ENCODE peak calls at places on chromosomes 4 and X, in nine cellular contexts. S, N, P, D, W, V, A, T and R are unnamed samples.

GRCh38 chrX:93673056-93673868 is at the start of gene NAP1L3:
- DNase-seq in S (peak; percentile 86), N (peak; percentile 37), P (peak; percentile 92), D (peak; percentile 95), W (peak; percentile 29), V (no peak), A (peak; percentile 51), T (peak; percentile 12), R (peak; percentile 39)

GRCh38 chr4:126733301-126733700 is 899.5 kb upstream of the INTU start:
- DNase-seq in S (no peak), N (no peak), P (no peak), D (no peak), W (no peak), V (no peak), A (no peak), T (no peak), R (no peak)

GRCh38 chr4:100287569-100287968 is 97.3 kb upstream of the DDIT4L start:
- DNase-seq in S (no peak), N (no peak), P (no peak), D (no peak), W (no peak), V (no peak), A (no peak), T (no peak), R (no peak)

GRCh38 chr4:41192136-41192535 is 22.2 kb downstream of the APBB2 start:
- DNase-seq in S (no peak), N (no peak), P (no peak), D (no peak), W (no peak), V (no peak), A (no peak), T (no peak), R (no peak)

GRCh38 chr4:970046-970745 is 3.2 kb downstream of the DGKQ start:
- DNase-seq in S (no peak), N (no peak), P (no peak), D (no peak), W (peak; percentile 17), V (peak; percentile 28), A (no peak), T (peak; percentile 41), R (peak; percentile 60)

GRCh38 chr4:40316782-40317635 is 18.1 kb upstream of the CHRNA9 start:
- DNase-seq in S (peak; percentile 82), N (no peak), P (peak; percentile 83), D (peak; percentile 73), W (peak; percentile 40), V (peak; percentile 87), A (peak; percentile 66), T (peak; percentile 65), R (peak; percentile 34)

GRCh38 chr4:11548529-11549176 is 120.0 kb upstream of the HS3ST1 start:
- DNase-seq in S (no peak), N (no peak), P (no peak), D (peak; percentile 41), W (no peak), V (peak; percentile 88), A (no peak), T (no peak), R (no peak)

GRCh38 chr4:152106113-152106763 is 345.4 kb upstream of the GATB start:
- DNase-seq in S (peak; percentile 53), N (peak; percentile 77), P (no peak), D (no peak), W (no peak), V (peak; percentile 26), A (peak; percentile 66), T (peak; percentile 57), R (peak; percentile 69)

GRCh38 chr4:107897823-107898222 is 33.5 kb upstream of the CYP2U1 start:
- DNase-seq in S (no peak), N (no peak), P (no peak), D (no peak), W (no peak), V (no peak), A (no peak), T (no peak), R (no peak)

GRCh38 chr4:88865051-88865450 is 167.4 kb upstream of the NAP1L5 start:
- DNase-seq in S (no peak), N (no peak), P (no peak), D (no peak), W (no peak), V (no peak), A (no peak), T (no peak), R (no peak)

GRCh38 chr4:129167640-129168260 is 71.8 kb downstream of the C4orf33 start:
- DNase-seq in S (no peak), N (no peak), P (peak; percentile 69), D (peak; percentile 51), W (no peak), V (no peak), A (no peak), T (no peak), R (no peak)

GRCh38 chr4:14446311-14446710 is 556.0 kb upstream of the CPEB2 start:
- DNase-seq in S (no peak), N (no peak), P (no peak), D (no peak), W (no peak), V (no peak), A (no peak), T (no peak), R (no peak)

GRCh38 chrX:19876962-19877361 is 10.4 kb downstream of the SH3KBP1 start:
- DNase-seq in S (no peak), N (no peak), P (no peak), D (no peak), W (no peak), V (no peak), A (no peak), T (no peak), R (no peak)

GRCh38 chrX:147376601-147377387 is 534.9 kb upstream of the FMR1 start:
- DNase-seq in S (no peak), N (no peak), P (peak; percentile 26), D (peak; percentile 17), W (no peak), V (peak; percentile 0), A (no peak), T (no peak), R (no peak)

GRCh38 chrX:31508338-31508737 is 436.5 kb upstream of the FTHL17 start:
- DNase-seq in S (no peak), N (no peak), P (no peak), D (peak; percentile 29), W (no peak), V (peak; percentile 15), A (no peak), T (peak; percentile 8), R (no peak)

GRCh38 chr4:16113741-16114140 is 29.9 kb upstream of the PROM1 start:
- DNase-seq in S (no peak), N (no peak), P (no peak), D (no peak), W (no peak), V (no peak), A (no peak), T (no peak), R (no peak)

GRCh38 chrX:18616688-18617087 is 55.2 kb downstream of the RS1 start:
- DNase-seq in S (no peak), N (no peak), P (no peak), D (no peak), W (no peak), V (peak; percentile 28), A (no peak), T (peak; percentile 11), R (no peak)

GRCh38 chr4:24736066-24736465 is 59.3 kb upstream of the SOD3 start:
- DNase-seq in S (no peak), N (no peak), P (peak; percentile 50), D (no peak), W (no peak), V (no peak), A (no peak), T (peak; percentile 17), R (peak; percentile 41)

GRCh38 chrX:115563633-115564182 is 2.7 kb downstream of the PLS3 start:
- DNase-seq in S (no peak), N (no peak), P (no peak), D (no peak), W (no peak), V (no peak), A (no peak), T (no peak), R (no peak)

GRCh38 chrX:12946406-12946805 is 28.5 kb upstream of the TMSB4X start:
- DNase-seq in S (no peak), N (no peak), P (no peak), D (no peak), W (no peak), V (no peak), A (no peak), T (no peak), R (no peak)

GRCh38 chr4:110501826-110502225 is 25.9 kb downstream of the ENPEP start:
- DNase-seq in S (no peak), N (no peak), P (no peak), D (no peak), W (no peak), V (no peak), A (no peak), T (no peak), R (no peak)

GRCh38 chr4:72295966-72296557 is 264.3 kb downstream of the NPFFR2 start:
- DNase-seq in S (no peak), N (no peak), P (no peak), D (peak; percentile 82), W (no peak), V (peak; percentile 38), A (no peak), T (no peak), R (no peak)

DNA sequence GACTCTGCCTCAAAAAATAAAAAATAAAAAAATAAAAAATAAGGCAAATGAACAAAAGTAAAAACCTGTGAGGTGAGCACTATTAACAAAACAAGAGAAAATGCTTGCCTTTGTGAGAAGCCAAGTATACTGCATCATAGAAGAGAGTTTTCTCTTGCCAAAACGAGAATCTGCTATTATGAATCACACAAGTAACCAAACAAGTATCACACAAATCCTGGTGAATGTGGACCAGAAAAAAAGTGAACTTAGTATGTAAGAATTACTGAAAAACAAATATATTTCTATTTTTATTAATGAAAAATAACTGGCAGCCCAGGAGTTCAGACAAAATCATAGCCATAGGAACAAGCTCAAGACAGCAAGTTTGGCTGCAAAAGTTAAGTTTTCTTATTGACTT is 193.5 kb downstream of the PDGFC start:
- DNase-seq in S (no peak), N (no peak), P (no peak), D (no peak), W (no peak), V (no peak), A (no peak), T (no peak), R (no peak)
- H3K4me1 ChIP-seq in S (peaks cover 15% of the 10 kb centered on the region), N (peaks cover 19% of the 10 kb centered on the region), P (no peaks in the 10 kb centered on the region), D (no peaks in the 10 kb centered on the region), W (no peaks in the 10 kb centered on the region), V (no peaks in the 10 kb centered on the region), A (no peaks in the 10 kb centered on the region), T (peaks cover 9% of the 10 kb centered on the region), R (no peaks in the 10 kb centered on the region)

GRCh38 chr4:7045553-7045952 is 2.4 kb downstream of the TADA2B start:
- DNase-seq in S (no peak), N (no peak), P (no peak), D (no peak), W (no peak), V (no peak), A (no peak), T (no peak), R (no peak)
- H3K4me1 ChIP-seq in S (no peaks in the 10 kb centered on the region), N (peaks cover 58% of the 10 kb centered on the region), P (peaks cover 3% of the 10 kb centered on the region), D (peaks cover 10% of the 10 kb centered on the region), W (peaks cover 45% of the 10 kb centered on the region), V (peaks cover 16% of the 10 kb centered on the region), A (peaks cover 39% of the 10 kb centered on the region), T (peaks cover 31% of the 10 kb centered on the region), R (peaks cover 33% of the 10 kb centered on the region)

GRCh38 chr4:184808719-184809062 is 17.1 kb downstream of the ACSL1 start:
- DNase-seq in S (no peak), N (no peak), P (no peak), D (peak; percentile 34), W (no peak), V (no peak), A (no peak), T (no peak), R (no peak)
- H3K4me1 ChIP-seq in S (peaks cover 24% of the 10 kb centered on the region), N (peaks cover 69% of the 10 kb centered on the region), P (peaks cover 6% of the 10 kb centered on the region), D (peaks cover 53% of the 10 kb centered on the region), W (no peaks in the 10 kb centered on the region), V (peaks cover 3% of the 10 kb centered on the region), A (peaks cover 13% of the 10 kb centered on the region), T (peaks cover 25% of the 10 kb centered on the region), R (peaks cover 16% of the 10 kb centered on the region)

GRCh38 chrX:42976729-42977366 is 198.9 kb upstream of the PPP1R2C start:
- DNase-seq in S (peak; percentile 59), N (no peak), P (no peak), D (no peak), W (no peak), V (peak; percentile 46), A (no peak), T (no peak), R (no peak)
- H3K4me1 ChIP-seq in S (peaks cover 8% of the 10 kb centered on the region), N (no peaks in the 10 kb centered on the region), P (peaks cover 2% of the 10 kb centered on the region), D (peaks cover 6% of the 10 kb centered on the region), W (no peaks in the 10 kb centered on the region), V (no peaks in the 10 kb centered on the region), A (no peaks in the 10 kb centered on the region), T (no peaks in the 10 kb centered on the region), R (no peaks in the 10 kb centered on the region)